ENCODE peak calls at places on chromosomes 16 and 17, in five cellular contexts. K, C, T, N and Z are unnamed samples.

GRCh38 chr16:730666-731509 is 4.0 kb downstream of the HAGHL start:
- DNase-seq in K (no peak), C (no peak), T (no peak), N (no peak), Z (no peak)

GRCh38 chr16:12815361-12815760 is 11.7 kb upstream of the CPPED1 start:
- DNase-seq in K (no peak), C (no peak), T (no peak), N (no peak), Z (peak; percentile 45)

GRCh38 chr17:31489295-31490018 is 98.0 kb downstream of the RAB11FIP4 start:
- DNase-seq in K (no peak), C (no peak), T (no peak), N (no peak), Z (no peak)

GRCh38 chr17:74340470-74341023 is 14.5 kb downstream of the KIF19 start:
- DNase-seq in K (peak; percentile 78), C (peak; percentile 29), T (no peak), N (no peak), Z (peak; percentile 75)

GRCh38 chr16:69823831-69824563 is 61.9 kb downstream of the WWP2 start:
- DNase-seq in K (no peak), C (no peak), T (peak; percentile 9), N (no peak), Z (no peak)

GRCh38 chr17:77011173-77012011 is 129.4 kb upstream of the SEC14L1 start:
- DNase-seq in K (peak; percentile 27), C (no peak), T (peak; percentile 65), N (peak; percentile 59), Z (peak; percentile 44)

GRCh38 chr17:43314582-43314981 is 80.8 kb upstream of the RNU2-1 start:
- DNase-seq in K (no peak), C (no peak), T (no peak), N (no peak), Z (no peak)

GRCh38 chr17:15444805-15445204 is 22.6 kb downstream of the CDRT4 start:
- DNase-seq in K (no peak), C (no peak), T (peak; percentile 50), N (no peak), Z (no peak)

GRCh38 chr17:28944862-28945741 is 6.2 kb downstream of the PHF12 start:
- DNase-seq in K (no peak), C (no peak), T (no peak), N (no peak), Z (no peak)

GRCh38 chr17:47197821-47198220 is 8.7 kb upstream of the CDC27 start:
- DNase-seq in K (no peak), C (no peak), T (no peak), N (no peak), Z (no peak)